ENCODE peak calls at places on chromosome X, in five cellular contexts. P is transverse colon, A is heart left ventricle, H is tibial artery, C is GM23248. O is an unnamed sample. For H3K27me3, the result is how much of the 10 kb centered on the place peaks cover.

GRCh38 chrX:20265221-20265725 is 1.4 kb downstream of the RPS6KA3 start:
- DNase-seq in H (peak), C (peak), A (peak), P (peak), O (peak)

GRCh38 chrX:103794117-103794516 is 17.5 kb downstream of the PLP1 start:
- DNase-seq in P (no peak), A (no peak), H (no peak), C (peak), O (no peak)

GRCh38 chrX:134184936-134185335 is 52.0 kb upstream of the CCDC160 start:
- DNase-seq in P (no peak), C (no peak), H (no peak), A (no peak), O (no peak)

GRCh38 chrX:129123795-129124194 is 399.5 kb downstream of the SMARCA1 start:
- DNase-seq in A (no peak), H (no peak), P (no peak), C (no peak), O (no peak)

GRCh38 chrX:67604979-67605703 is 61.3 kb downstream of the AR start:
- DNase-seq in A (no peak), P (no peak), H (no peak), C (peak), O (no peak)

GRCh38 chrX:15254852-15255251 is 15.0 kb downstream of the ASB9 start:
- DNase-seq in P (no peak), H (no peak), A (no peak), C (no peak), O (no peak)

GRCh38 chrX:27815209-27815608 is 7.4 kb downstream of the MAGEB10 start:
- DNase-seq in A (no peak), H (no peak), C (no peak), P (no peak), O (no peak)

GRCh38 chrX:134431894-134432293 is 28.1 kb upstream of the HPRT1 start:
- DNase-seq in P (no peak), A (no peak), C (peak), H (no peak), O (no peak)

GRCh38 chrX:2549874-2550273 is 49.1 kb upstream of the DHRSX start:
- DNase-seq in C (no peak), A (no peak), P (no peak), H (no peak), O (no peak)

GRCh38 chrX:7787714-7788113 is 55.3 kb upstream of the VCX start:
- DNase-seq in A (no peak), P (no peak), C (no peak), H (no peak), O (no peak)

GRCh38 chrX:132015875-132016274 is 7.2 kb upstream of the STK26 start:
- DNase-seq in C (no peak), H (no peak), A (no peak), P (no peak), O (no peak)

GRCh38 chrX:42176790-42177189 is 253.4 kb upstream of the CASK start:
- DNase-seq in A (no peak), P (no peak), C (no peak), H (no peak), O (no peak)

GRCh38 chrX:51931761-51932160 is 38.3 kb downstream of the MAGED1 start:
- DNase-seq in P (no peak), C (peak), A (no peak), H (no peak), O (no peak)

GRCh38 chrX:70049925-70050324 is at the start of gene AWAT2:
- DNase-seq in C (no peak), P (no peak), H (no peak), A (no peak), O (no peak)

GRCh38 chrX:45623266-45623665 is 422.6 kb upstream of the DIPK2B start:
- DNase-seq in A (no peak), P (no peak), C (peak), H (no peak), O (no peak)

GRCh38 chrX:100447563-100448397 is 37.7 kb upstream of the PCDH19 start:
- DNase-seq in P (peak), H (no peak), C (peak), A (peak), O (no peak)

GRCh38 chrX:65871671-65872311 is 168.1 kb downstream of the VSIG4 start:
- DNase-seq in H (no peak), A (no peak), C (peak), P (peak), O (no peak)

GRCh38 chrX:38636949-38637819 is 75.8 kb downstream of the TSPAN7 start:
- DNase-seq in P (no peak), A (no peak), H (no peak), C (no peak), O (no peak)

GRCh38 chrX:107738768-107739167 is 36.8 kb downstream of the TSC22D3 start:
- DNase-seq in P (no peak), A (no peak), H (no peak), C (no peak), O (no peak)

GRCh38 chrX:115690554-115691216 is 129.7 kb downstream of the PLS3 start:
- DNase-seq in A (peak), C (peak), H (peak), P (peak), O (no peak)

GRCh38 chrX:4735299-4735698 is 1021.9 kb upstream of the PRKX start:
- DNase-seq in P (no peak), H (no peak), C (no peak), A (no peak), O (no peak)

GRCh38 chrX:13398073-13398823 is 78.4 kb upstream of the ATXN3L start:
- DNase-seq in P (peak), H (peak), C (peak), A (peak), O (peak)

GRCh38 chrX:102651968-102652744 is 873 bp downstream of the GPRASP1 start:
- DNase-seq in P (peak), H (peak), C (peak), A (peak), O (no peak)

GRCh38 chrX:87299563-87300160 is 217.9 kb upstream of the KLHL4 start:
- DNase-seq in P (no peak), H (no peak), C (peak), A (no peak), O (no peak)

GRCh38 chrX:131741103-131741581 is 197.3 kb downstream of the OR13H1 start:
- DNase-seq in H (no peak), P (peak), C (no peak), A (peak), O (no peak)

GRCh38 chrX:24483596-24483995 is 18.5 kb downstream of the PDK3 start:
- DNase-seq in H (no peak), A (no peak), P (no peak), C (no peak), O (no peak)

GRCh38 chrX:154732421-154733071 is 18.3 kb downstream of the GAB3 start:
- DNase-seq in A (no peak), C (peak), H (no peak), P (no peak), O (no peak)

GRCh38 chrX:46953597-46953996 is 41.4 kb downstream of the JADE3 start:
- DNase-seq in P (no peak), A (no peak), H (no peak), C (no peak), O (no peak)

GRCh38 chrX:123817288-123817894 is 42.5 kb upstream of the XIAP start:
- DNase-seq in A (no peak), C (no peak), P (peak), H (no peak), O (no peak)

GRCh38 chrX:48487362-48487785 is 11.4 kb downstream of the FTSJ1 start:
- DNase-seq in P (no peak), C (peak), H (no peak), A (no peak), O (no peak)

GRCh38 chrX:139199945-139200344 is 330.6 kb upstream of the F9 start:
- DNase-seq in P (no peak), C (no peak), A (no peak), H (no peak), O (no peak)

GRCh38 chrX:123740006-123740405 is 7.2 kb upstream of the THOC2 start:
- DNase-seq in C (no peak), H (no peak), P (no peak), A (no peak), O (no peak)

GRCh38 chrX:32877592-32877991 is 333.8 kb downstream of the DMD start:
- DNase-seq in A (no peak), C (no peak), P (no peak), H (no peak), O (no peak)

GRCh38 chrX:16547644-16548043 is 102.3 kb upstream of the S100G start:
- DNase-seq in C (no peak), P (no peak), A (no peak), H (no peak), O (no peak)

GRCh38 chrX:16558489-16558888 is 91.5 kb upstream of the S100G start:
- DNase-seq in P (no peak), A (no peak), H (no peak), C (no peak), O (no peak)

GRCh38 chrX:16552546-16552945 is 97.4 kb upstream of the S100G start:
- DNase-seq in A (no peak), C (peak), H (no peak), P (no peak), O (no peak)
- H3K27me3 ChIP-seq in A (under half), C (under half), H (under half), P (under half), O (under half)

GRCh38 chrX:12174358-12174757 is 36.1 kb downstream of the FRMPD4 start:
- DNase-seq in H (no peak), C (no peak), A (no peak), P (no peak), O (no peak)
- H3K27me3 ChIP-seq in H (under half), C (under half), A (under half), P (under half), O (under half)

DNA sequence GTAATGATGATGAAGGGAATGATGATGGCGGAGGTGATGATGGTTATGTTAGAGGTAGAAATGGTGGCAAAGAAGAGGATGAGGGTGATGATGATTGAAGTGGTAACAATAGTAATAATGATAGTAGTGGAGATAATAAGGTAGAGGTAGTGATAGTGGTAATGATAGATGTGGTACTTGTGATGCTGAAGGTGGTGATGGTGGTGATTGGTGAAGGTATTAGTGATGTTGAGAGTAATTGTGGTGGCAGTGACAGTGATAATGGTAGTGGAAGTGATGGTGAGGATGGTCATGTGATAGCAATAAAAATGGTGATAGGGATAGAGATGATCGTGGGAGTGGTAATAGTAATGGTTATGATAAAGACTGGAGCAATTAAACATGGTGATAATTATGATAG is 108.8 kb downstream of the EFNB1 start:
- DNase-seq in A (no peak), H (no peak), P (no peak), C (no peak), O (no peak)
- H3K27me3 ChIP-seq in A (under half), H (under half), P (under half), C (under half), O (under half)

GRCh38 chrX:1105671-1106419 is 106.6 kb downstream of the CRLF2 start:
- DNase-seq in A (no peak), H (peak), C (no peak), P (no peak), O (no peak)

GRCh38 chrX:1102786-1103185 is 109.7 kb downstream of the CRLF2 start:
- DNase-seq in C (no peak), P (no peak), A (no peak), H (peak), O (no peak)

GRCh38 chrX:1106478-1107210 is 105.8 kb downstream of the CRLF2 start:
- DNase-seq in H (peak), A (no peak), P (no peak), C (no peak), O (no peak)

GRCh38 chrX:1099146-1099770 is 113.2 kb downstream of the CRLF2 start:
- DNase-seq in C (no peak), H (no peak), P (no peak), A (no peak), O (no peak)

GRCh38 chrX:1103360-1103759 is 109.1 kb downstream of the CRLF2 start:
- DNase-seq in H (no peak), C (no peak), P (no peak), A (no peak), O (no peak)
- H3K27me3 ChIP-seq in H (under half), C (under half), P (under half), A (under half), O (under half)

GRCh38 chrX:40415675-40416074 is 165.1 kb upstream of the ATP6AP2 start:
- DNase-seq in H (no peak), A (no peak), P (no peak), C (no peak), O (no peak)
- H3K27me3 ChIP-seq in H (under half), A (under half), P (under half), C (under half), O (under half)

DNA sequence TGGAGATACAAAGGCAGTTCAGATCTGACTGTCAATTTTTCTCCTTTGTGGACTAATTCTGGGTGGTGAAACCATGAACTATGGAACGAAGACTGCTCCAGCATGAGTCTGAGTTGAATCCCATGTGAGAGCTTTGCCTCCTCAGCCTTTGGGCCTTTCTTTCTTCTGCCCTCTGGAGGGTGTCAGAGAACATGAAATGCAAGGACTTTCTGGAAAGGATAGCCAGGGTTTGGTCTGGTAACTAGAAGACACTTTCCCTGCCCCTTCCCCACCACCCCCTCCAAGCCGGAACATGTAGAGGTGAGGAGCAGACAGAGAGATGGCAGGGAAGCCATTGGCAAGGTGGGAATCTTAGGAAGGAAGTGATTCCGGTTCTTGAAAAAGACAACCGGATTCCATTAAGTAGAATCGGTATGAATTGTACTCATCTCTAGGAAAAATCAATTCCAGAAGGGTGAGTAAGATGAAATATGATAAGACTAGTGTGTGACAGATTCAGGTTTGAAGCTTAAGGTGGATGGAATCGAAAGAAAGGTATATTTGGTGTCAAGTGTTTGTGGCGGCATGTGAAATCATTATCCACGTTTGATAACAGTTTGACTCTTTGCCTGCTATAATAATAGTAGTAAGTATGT is 19.0 kb downstream of the FHL1 start:
- DNase-seq in P (no peak), C (peak), H (no peak), A (no peak), O (no peak)
- H3K27me3 ChIP-seq in P (under half), C (under half), H (under half), A (under half), O (under half)

O was measured in lower lobe of right lung.